ENCODE peak calls at places on chromosomes 12 and 14, in four cellular contexts. One of them, this sample, is unnamed.

GRCh38 chr12:132560421-132560830 is 50.0 kb downstream of the LRCOL1 start:
- DNase-seq in K562: peak
- DNase-seq in GM12878: no peak
- DNase-seq in SK-N-SH: peak
- DNase-seq in this sample: no peak

GRCh38 chr14:104361921-104362681 is 217.5 kb upstream of the C14orf180 start:
- DNase-seq in K562: no peak
- DNase-seq in GM12878: no peak
- DNase-seq in SK-N-SH: peak
- DNase-seq in this sample: no peak

GRCh38 chr12:64669270-64669842 is 59.1 kb downstream of the RASSF3 start:
- DNase-seq in GM12878: peak
- DNase-seq in SK-N-SH: peak
- DNase-seq in K562: peak
- DNase-seq in this sample: peak

GRCh38 chr12:95763809-95764253 is 26.7 kb downstream of the NTN4 start:
- DNase-seq in SK-N-SH: no peak
- DNase-seq in K562: peak
- DNase-seq in GM12878: no peak
- DNase-seq in this sample: peak

GRCh38 chr14:21408152-21408551 is 24.3 kb upstream of the SUPT16H start:
- DNase-seq in K562: no peak
- DNase-seq in SK-N-SH: no peak
- DNase-seq in GM12878: no peak
- DNase-seq in this sample: no peak

GRCh38 chr12:113392988-113393579 is 10.6 kb downstream of the SDS start:
- DNase-seq in SK-N-SH: peak
- DNase-seq in K562: peak
- DNase-seq in GM12878: peak
- DNase-seq in this sample: peak

GRCh38 chr12:14774944-14775651 is 28.2 kb downstream of the WBP11 start:
- DNase-seq in GM12878: no peak
- DNase-seq in K562: no peak
- DNase-seq in SK-N-SH: peak
- DNase-seq in this sample: no peak

GRCh38 chr12:57368349-57369095 is 62.3 kb downstream of the R3HDM2 start:
- DNase-seq in K562: peak
- DNase-seq in GM12878: no peak
- DNase-seq in SK-N-SH: no peak
- DNase-seq in this sample: peak

GRCh38 chr12:53798575-53798974 is 46.8 kb upstream of the CISTR start:
- DNase-seq in GM12878: no peak
- DNase-seq in K562: no peak
- DNase-seq in SK-N-SH: no peak
- DNase-seq in this sample: peak

GRCh38 chr12:7130791-7131501 is 775 bp downstream of the CLSTN3 start:
- DNase-seq in GM12878: no peak
- DNase-seq in SK-N-SH: peak
- DNase-seq in K562: peak
- DNase-seq in this sample: no peak

GRCh38 chr12:55827806-55828205 is 1.6 kb downstream of the DNAJC14 start:
- DNase-seq in GM12878: no peak
- DNase-seq in K562: no peak
- DNase-seq in SK-N-SH: no peak
- DNase-seq in this sample: no peak

GRCh38 chr12:7450667-7451066 is 6.7 kb upstream of the CD163L1 start:
- DNase-seq in GM12878: no peak
- DNase-seq in SK-N-SH: no peak
- DNase-seq in K562: no peak
- DNase-seq in this sample: peak

GRCh38 chr12:94225924-94226630 is 77.7 kb downstream of the PLXNC1 start:
- DNase-seq in GM12878: no peak
- DNase-seq in SK-N-SH: peak
- DNase-seq in K562: no peak
- DNase-seq in this sample: no peak

GRCh38 chr14:61033024-61033423 is 52.0 kb downstream of the SLC38A6 start:
- DNase-seq in SK-N-SH: peak
- DNase-seq in GM12878: no peak
- DNase-seq in K562: no peak
- DNase-seq in this sample: no peak

GRCh38 chr12:83559650-83560049 is 872.9 kb downstream of the TMTC2 start:
- DNase-seq in SK-N-SH: no peak
- DNase-seq in K562: no peak
- DNase-seq in GM12878: no peak
- DNase-seq in this sample: no peak

GRCh38 chr14:68391292-68392014 is 401.4 kb downstream of the ZFP36L1 start:
- DNase-seq in K562: no peak
- DNase-seq in SK-N-SH: no peak
- DNase-seq in GM12878: no peak
- DNase-seq in this sample: no peak

GRCh38 chr14:35331605-35332516 is 39.7 kb downstream of the PSMA6 start:
- DNase-seq in GM12878: no peak
- DNase-seq in K562: peak
- DNase-seq in SK-N-SH: peak
- DNase-seq in this sample: peak

GRCh38 chr14:88063807-88064206 is 58.9 kb downstream of the GPR65 start:
- DNase-seq in SK-N-SH: no peak
- DNase-seq in K562: peak
- DNase-seq in GM12878: no peak
- DNase-seq in this sample: no peak

GRCh38 chr12:108633534-108634224 is at the start of gene SELPLG:
- DNase-seq in SK-N-SH: no peak
- DNase-seq in GM12878: peak
- DNase-seq in K562: peak
- DNase-seq in this sample: no peak

GRCh38 chr12:33771889-33772288 is 250.4 kb upstream of the ALG10 start:
- DNase-seq in GM12878: no peak
- DNase-seq in SK-N-SH: no peak
- DNase-seq in K562: no peak
- DNase-seq in this sample: no peak

GRCh38 chr14:90412058-90412457 is 15.2 kb downstream of the CALM1 start:
- DNase-seq in SK-N-SH: no peak
- DNase-seq in K562: no peak
- DNase-seq in GM12878: no peak
- DNase-seq in this sample: no peak

GRCh38 chr12:53208877-53209463 is 1.9 kb upstream of the ITGB7 start:
- DNase-seq in SK-N-SH: no peak
- DNase-seq in GM12878: no peak
- DNase-seq in K562: no peak
- DNase-seq in this sample: no peak

GRCh38 chr12:77888611-77889010 is 57.9 kb downstream of the NAV3 start:
- DNase-seq in SK-N-SH: no peak
- DNase-seq in GM12878: no peak
- DNase-seq in K562: no peak
- DNase-seq in this sample: peak

GRCh38 chr14:50531595-50532501 is 521 bp downstream of the MAP4K5 start:
- DNase-seq in GM12878: no peak
- DNase-seq in K562: peak
- DNase-seq in SK-N-SH: peak
- DNase-seq in this sample: no peak

GRCh38 chr12:93722757-93723567 is 45.8 kb downstream of the CRADD start:
- DNase-seq in SK-N-SH: no peak
- DNase-seq in GM12878: no peak
- DNase-seq in K562: no peak
- DNase-seq in this sample: no peak

GRCh38 chr12:15978431-15978950 is 67.4 kb downstream of the DERA start:
- DNase-seq in SK-N-SH: no peak
- DNase-seq in GM12878: no peak
- DNase-seq in K562: no peak
- DNase-seq in this sample: no peak

GRCh38 chr12:98671459-98671858 is 26.4 kb downstream of the APAF1 start:
- DNase-seq in K562: peak
- DNase-seq in GM12878: no peak
- DNase-seq in SK-N-SH: no peak
- DNase-seq in this sample: no peak

GRCh38 chr12:117189725-117190209 is 503 bp downstream of the FBXO21 start:
- DNase-seq in SK-N-SH: peak
- DNase-seq in K562: peak
- DNase-seq in GM12878: no peak
- DNase-seq in this sample: peak

GRCh38 chr12:53122961-53123468 is 19.7 kb downstream of the SOAT2 start:
- DNase-seq in SK-N-SH: peak
- DNase-seq in K562: no peak
- DNase-seq in GM12878: no peak
- DNase-seq in this sample: no peak

GRCh38 chr12:122851820-122852219 is 16.6 kb downstream of the HIP1R start:
- DNase-seq in SK-N-SH: peak
- DNase-seq in GM12878: no peak
- DNase-seq in K562: no peak
- DNase-seq in this sample: no peak

GRCh38 chr12:76199808-76200207 is 115.3 kb upstream of the NAP1L1 start:
- DNase-seq in K562: peak
- DNase-seq in SK-N-SH: no peak
- DNase-seq in GM12878: no peak
- DNase-seq in this sample: no peak

GRCh38 chr14:58749066-58749669 is 111.4 kb downstream of the DACT1 start:
- DNase-seq in GM12878: peak
- DNase-seq in SK-N-SH: no peak
- DNase-seq in K562: peak
- DNase-seq in this sample: peak

GRCh38 chr12:68479261-68479581 is 131.5 kb upstream of the RAP1B start:
- DNase-seq in GM12878: no peak
- DNase-seq in SK-N-SH: peak
- DNase-seq in K562: no peak
- DNase-seq in this sample: no peak

DNA sequence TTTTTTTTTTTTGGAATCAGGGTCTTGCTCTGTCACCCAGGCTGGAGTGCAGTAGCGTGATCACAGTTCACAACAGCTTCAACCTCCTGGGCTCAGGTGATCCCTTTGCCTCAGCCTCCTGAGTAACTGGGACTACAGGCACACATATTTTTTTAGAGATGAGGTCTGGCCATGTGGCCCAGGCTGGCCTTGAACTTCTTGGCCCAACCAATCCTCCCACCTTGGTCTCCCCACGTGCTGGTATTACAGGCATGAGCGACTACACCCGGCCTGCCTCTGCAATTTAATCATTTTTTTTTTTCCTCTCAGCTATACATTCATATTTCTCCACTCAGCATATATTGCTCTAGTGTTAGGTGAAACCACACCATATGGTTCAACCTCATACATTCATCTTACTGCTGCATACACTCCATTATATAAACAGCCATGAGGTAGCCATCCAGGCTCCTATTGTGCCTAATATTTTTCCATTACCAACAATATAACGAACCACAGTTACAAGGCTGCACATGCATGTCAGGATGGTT is 7.1 kb downstream of the STX2 start:
- DNase-seq in SK-N-SH: no peak
- DNase-seq in GM12878: no peak
- DNase-seq in K562: peak
- DNase-seq in this sample: no peak
- TF ChIP-seq ZBTB33 in SK-N-SH: no peak
- TF ChIP-seq ZBTB33 in GM12878: no peak
- TF ChIP-seq ZBTB33 in K562: no peak
- TF ChIP-seq ZBTB33 in this sample: no peak

GRCh38 chr12:124743479-124744272 is 120.0 kb downstream of the SCARB1 start:
- DNase-seq in SK-N-SH: no peak
- DNase-seq in K562: no peak
- DNase-seq in GM12878: no peak
- DNase-seq in this sample: no peak

GRCh38 chr12:124744273-124744640 is 119.4 kb downstream of the SCARB1 start:
- DNase-seq in GM12878: no peak
- DNase-seq in SK-N-SH: no peak
- DNase-seq in K562: no peak
- DNase-seq in this sample: no peak

GRCh38 chr12:124745468-124745890 is 118.2 kb downstream of the SCARB1 start:
- DNase-seq in GM12878: no peak
- DNase-seq in K562: no peak
- DNase-seq in SK-N-SH: no peak
- DNase-seq in this sample: no peak

GRCh38 chr12:124745891-124746570 is 117.6 kb downstream of the SCARB1 start:
- DNase-seq in GM12878: no peak
- DNase-seq in SK-N-SH: peak
- DNase-seq in K562: peak
- DNase-seq in this sample: peak

DNA sequence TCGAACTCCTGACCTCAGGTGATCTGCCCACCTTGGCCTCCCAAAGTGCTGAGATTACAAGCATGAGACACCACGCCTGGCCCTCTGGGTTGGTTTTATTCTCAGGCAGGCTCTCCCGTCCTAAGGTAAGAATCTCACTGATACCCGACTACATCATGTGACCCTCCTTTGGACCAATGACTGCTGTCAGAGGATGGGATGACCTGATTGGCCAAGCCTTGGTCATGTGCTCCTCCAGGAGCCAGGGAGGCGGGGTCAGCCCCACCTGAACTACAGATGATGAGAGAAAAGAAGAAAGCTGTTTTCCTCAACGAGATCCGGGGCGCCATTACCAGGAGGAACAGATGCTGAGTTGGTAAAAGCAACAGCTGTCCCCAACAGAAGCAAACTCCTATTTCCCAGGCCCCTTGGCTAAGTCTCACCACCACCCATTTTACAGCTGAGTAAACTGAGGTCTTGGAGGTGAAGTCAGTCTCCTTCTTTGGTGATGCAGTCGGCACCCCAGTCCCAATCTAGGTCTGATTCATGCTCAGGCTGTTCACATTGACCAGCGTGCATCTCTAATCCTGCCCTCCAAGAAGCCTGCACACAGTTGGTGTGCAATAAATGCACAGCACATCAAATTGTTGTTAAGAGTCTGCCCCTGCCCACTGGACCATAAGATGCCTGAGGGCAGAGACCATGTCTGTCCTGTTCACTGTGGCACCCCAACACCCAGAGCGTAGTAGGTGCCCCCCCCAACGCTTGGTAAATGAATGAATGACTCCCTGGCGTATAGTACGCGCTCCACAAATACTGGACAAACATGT is 118.8 kb downstream of the SCARB1 start:
- DNase-seq in GM12878: peak
- DNase-seq in SK-N-SH: peak
- DNase-seq in K562: peak
- DNase-seq in this sample: peak
- TF ChIP-seq SIN3A in GM12878: no peak
- TF ChIP-seq SIN3A in SK-N-SH: no peak
- TF ChIP-seq SIN3A in K562: no peak
- TF ChIP-seq SIN3A in this sample: no peak

GRCh38 chr14:51626185-51626584 is 25.5 kb upstream of the FRMD6 start:
- DNase-seq in SK-N-SH: no peak
- DNase-seq in GM12878: no peak
- DNase-seq in K562: no peak
- DNase-seq in this sample: no peak

GRCh38 chr14:51628230-51628629 is 23.5 kb upstream of the FRMD6 start:
- DNase-seq in K562: no peak
- DNase-seq in SK-N-SH: no peak
- DNase-seq in GM12878: no peak
- DNase-seq in this sample: no peak

GRCh38 chr14:51627313-51627712 is 24.4 kb upstream of the FRMD6 start:
- DNase-seq in SK-N-SH: no peak
- DNase-seq in K562: no peak
- DNase-seq in GM12878: no peak
- DNase-seq in this sample: no peak

GRCh38 chr14:51625170-51625569 is 26.5 kb upstream of the FRMD6 start:
- DNase-seq in SK-N-SH: no peak
- DNase-seq in K562: no peak
- DNase-seq in GM12878: no peak
- DNase-seq in this sample: no peak

GRCh38 chr14:51626788-51627187 is 24.9 kb upstream of the FRMD6 start:
- DNase-seq in K562: no peak
- DNase-seq in GM12878: no peak
- DNase-seq in SK-N-SH: no peak
- DNase-seq in this sample: no peak
- TF ChIP-seq RFX5 in K562: no peak
- TF ChIP-seq RFX5 in GM12878: no peak
- TF ChIP-seq RFX5 in SK-N-SH: no peak
- TF ChIP-seq RFX5 in this sample: no peak

GRCh38 chr14:39847191-39847590 is 415.0 kb upstream of the FBXO33 start:
- DNase-seq in K562: no peak
- DNase-seq in SK-N-SH: no peak
- DNase-seq in GM12878: no peak
- DNase-seq in this sample: no peak
- TF ChIP-seq ZBTB33 in K562: no peak
- TF ChIP-seq ZBTB33 in SK-N-SH: no peak
- TF ChIP-seq ZBTB33 in GM12878: no peak
- TF ChIP-seq ZBTB33 in this sample: no peak